ENCODE peak calls at places on chromosomes 3 and 15, in four cellular contexts. One of them, this sample, is unnamed.

GRCh38 chr15:72229076-72229946 is 1.7 kb downstream of the PKM start:
- DNase-seq in GM12878: no peak
- DNase-seq in endothelial cell of umbilical vein: peak
- DNase-seq in K562: no peak
- DNase-seq in this sample: peak

GRCh38 chr3:71831599-71831998 is 46.7 kb upstream of the PROK2 start:
- DNase-seq in GM12878: no peak
- DNase-seq in endothelial cell of umbilical vein: no peak
- DNase-seq in K562: no peak
- DNase-seq in this sample: no peak

GRCh38 chr3:172946061-172946460 is 195.0 kb downstream of the SPATA16 start:
- DNase-seq in GM12878: no peak
- DNase-seq in endothelial cell of umbilical vein: no peak
- DNase-seq in K562: no peak
- DNase-seq in this sample: no peak

GRCh38 chr3:132606085-132606484 is 9.0 kb downstream of the ACKR4 start:
- DNase-seq in GM12878: no peak
- DNase-seq in endothelial cell of umbilical vein: no peak
- DNase-seq in K562: no peak
- DNase-seq in this sample: peak

GRCh38 chr3:105759442-105760078 is 109.3 kb downstream of the CBLB start:
- DNase-seq in GM12878: no peak
- DNase-seq in endothelial cell of umbilical vein: no peak
- DNase-seq in K562: no peak
- DNase-seq in this sample: no peak

GRCh38 chr3:14902719-14903118 is 44.7 kb upstream of the NR2C2 start:
- DNase-seq in GM12878: no peak
- DNase-seq in endothelial cell of umbilical vein: no peak
- DNase-seq in K562: no peak
- DNase-seq in this sample: no peak

GRCh38 chr3:10883478-10884234 is 67.6 kb downstream of the SLC6A11 start:
- DNase-seq in GM12878: no peak
- DNase-seq in endothelial cell of umbilical vein: peak
- DNase-seq in K562: peak
- DNase-seq in this sample: peak

GRCh38 chr15:78565951-78566774 is 843 bp downstream of the CHRNA5 start:
- DNase-seq in GM12878: no peak
- DNase-seq in endothelial cell of umbilical vein: peak
- DNase-seq in K562: peak
- DNase-seq in this sample: peak

GRCh38 chr15:67011620-67012005 is 53.8 kb upstream of the SMAD3 start:
- DNase-seq in GM12878: no peak
- DNase-seq in endothelial cell of umbilical vein: no peak
- DNase-seq in K562: no peak
- DNase-seq in this sample: no peak

GRCh38 chr15:70395164-70395563 is 297.4 kb upstream of the TLE3 start:
- DNase-seq in GM12878: no peak
- DNase-seq in endothelial cell of umbilical vein: no peak
- DNase-seq in K562: no peak
- DNase-seq in this sample: no peak

GRCh38 chr3:139629033-139629432 is 48.7 kb downstream of the NMNAT3 start:
- DNase-seq in GM12878: no peak
- DNase-seq in endothelial cell of umbilical vein: no peak
- DNase-seq in K562: peak
- DNase-seq in this sample: peak

GRCh38 chr3:132513057-132513456 is 84.0 kb upstream of the ACKR4 start:
- DNase-seq in GM12878: no peak
- DNase-seq in endothelial cell of umbilical vein: no peak
- DNase-seq in K562: no peak
- DNase-seq in this sample: no peak

GRCh38 chr3:193605876-193606275 is 12.9 kb downstream of the OPA1 start:
- DNase-seq in GM12878: no peak
- DNase-seq in endothelial cell of umbilical vein: peak
- DNase-seq in K562: peak
- DNase-seq in this sample: peak

GRCh38 chr3:141076821-141077571 is 25.8 kb downstream of the SPSB4 start:
- DNase-seq in GM12878: no peak
- DNase-seq in endothelial cell of umbilical vein: peak
- DNase-seq in K562: no peak
- DNase-seq in this sample: peak

GRCh38 chr15:89654311-89654761 is 931 bp downstream of the KIF7 start:
- DNase-seq in GM12878: no peak
- DNase-seq in endothelial cell of umbilical vein: no peak
- DNase-seq in K562: no peak
- DNase-seq in this sample: peak

GRCh38 chr3:43455233-43455632 is 166.6 kb downstream of the ANO10 start:
- DNase-seq in GM12878: no peak
- DNase-seq in endothelial cell of umbilical vein: peak
- DNase-seq in K562: peak
- DNase-seq in this sample: peak

GRCh38 chr3:156691920-156692319 is 17.5 kb downstream of the TIPARP start:
- DNase-seq in GM12878: no peak
- DNase-seq in endothelial cell of umbilical vein: peak
- DNase-seq in K562: no peak
- DNase-seq in this sample: peak

GRCh38 chr15:101545548-101546505 is 56.3 kb upstream of the PCSK6 start:
- DNase-seq in GM12878: no peak
- DNase-seq in endothelial cell of umbilical vein: no peak
- DNase-seq in K562: no peak
- DNase-seq in this sample: no peak

GRCh38 chr3:178536271-178537079 is at the start of gene KCNMB2:
- DNase-seq in GM12878: no peak
- DNase-seq in endothelial cell of umbilical vein: peak
- DNase-seq in K562: no peak
- DNase-seq in this sample: no peak

GRCh38 chr3:55330355-55330754 is 156.8 kb downstream of the WNT5A start:
- DNase-seq in GM12878: no peak
- DNase-seq in endothelial cell of umbilical vein: no peak
- DNase-seq in K562: no peak
- DNase-seq in this sample: peak

GRCh38 chr15:20348900-20349773 is 192.5 kb downstream of the GOLGA6L6 start:
- DNase-seq in GM12878: no peak
- DNase-seq in endothelial cell of umbilical vein: no peak
- DNase-seq in K562: peak
- DNase-seq in this sample: no peak

GRCh38 chr3:67642734-67643133 is 11.7 kb downstream of the SUCLG2 start:
- DNase-seq in GM12878: no peak
- DNase-seq in endothelial cell of umbilical vein: no peak
- DNase-seq in K562: no peak
- DNase-seq in this sample: no peak

GRCh38 chr3:159619341-159619885 is 369.2 kb upstream of the IL12A start:
- DNase-seq in GM12878: no peak
- DNase-seq in endothelial cell of umbilical vein: no peak
- DNase-seq in K562: no peak
- DNase-seq in this sample: peak

GRCh38 chr3:13403213-13403817 is 16.8 kb downstream of the NUP210 start:
- DNase-seq in GM12878: no peak
- DNase-seq in endothelial cell of umbilical vein: no peak
- DNase-seq in K562: no peak
- DNase-seq in this sample: no peak

GRCh38 chr3:12750223-12750622 is 8.8 kb downstream of the TMEM40 start:
- DNase-seq in GM12878: no peak
- DNase-seq in endothelial cell of umbilical vein: peak
- DNase-seq in K562: no peak
- DNase-seq in this sample: peak

GRCh38 chr3:34106879-34107278 is 308.4 kb downstream of the PDCD6IP start:
- DNase-seq in GM12878: peak
- DNase-seq in endothelial cell of umbilical vein: peak
- DNase-seq in K562: peak
- DNase-seq in this sample: no peak

GRCh38 chr3:73568371-73568862 is 56.3 kb downstream of the PDZRN3 start:
- DNase-seq in GM12878: no peak
- DNase-seq in endothelial cell of umbilical vein: no peak
- DNase-seq in K562: no peak
- DNase-seq in this sample: no peak

GRCh38 chr3:12627371-12627770 is 36.5 kb downstream of the RAF1 start:
- DNase-seq in GM12878: no peak
- DNase-seq in endothelial cell of umbilical vein: no peak
- DNase-seq in K562: no peak
- DNase-seq in this sample: no peak

GRCh38 chr15:33028495-33028894 is 166.0 kb downstream of the FMN1 start:
- DNase-seq in GM12878: no peak
- DNase-seq in endothelial cell of umbilical vein: no peak
- DNase-seq in K562: no peak
- DNase-seq in this sample: peak

GRCh38 chr15:75061272-75061671 is 37.9 kb downstream of the PPCDC start:
- DNase-seq in GM12878: peak
- DNase-seq in endothelial cell of umbilical vein: no peak
- DNase-seq in K562: no peak
- DNase-seq in this sample: peak

GRCh38 chr3:106837616-106838015 is 539.6 kb upstream of the CCDC54 start:
- DNase-seq in GM12878: no peak
- DNase-seq in endothelial cell of umbilical vein: no peak
- DNase-seq in K562: no peak
- DNase-seq in this sample: no peak

GRCh38 chr3:186790261-186790981 is 7.0 kb downstream of the EIF4A2 start:
- DNase-seq in GM12878: no peak
- DNase-seq in endothelial cell of umbilical vein: peak
- DNase-seq in K562: no peak
- DNase-seq in this sample: peak

GRCh38 chr3:31132132-31132769 is 237.8 kb upstream of the GADL1 start:
- DNase-seq in GM12878: peak
- DNase-seq in endothelial cell of umbilical vein: peak
- DNase-seq in K562: peak
- DNase-seq in this sample: peak

GRCh38 chr3:157888040-157888439 is 218.2 kb downstream of the SHOX2 start:
- DNase-seq in GM12878: no peak
- DNase-seq in endothelial cell of umbilical vein: no peak
- DNase-seq in K562: no peak
- DNase-seq in this sample: no peak

GRCh38 chr3:194272861-194273266 is 78.3 kb downstream of the CPN2 start:
- DNase-seq in GM12878: no peak
- DNase-seq in endothelial cell of umbilical vein: no peak
- DNase-seq in K562: no peak
- DNase-seq in this sample: no peak

GRCh38 chr15:31039961-31040360 is 48.5 kb upstream of the MTMR10 start:
- DNase-seq in GM12878: no peak
- DNase-seq in endothelial cell of umbilical vein: no peak
- DNase-seq in K562: no peak
- DNase-seq in this sample: no peak

GRCh38 chr3:123757281-123757940 is 126.7 kb downstream of the MYLK start:
- DNase-seq in GM12878: peak
- DNase-seq in endothelial cell of umbilical vein: no peak
- DNase-seq in K562: no peak
- DNase-seq in this sample: no peak

GRCh38 chr15:76340802-76341365 is 4.3 kb downstream of the ISL2 start:
- DNase-seq in GM12878: no peak
- DNase-seq in endothelial cell of umbilical vein: no peak
- DNase-seq in K562: no peak
- DNase-seq in this sample: no peak

DNA sequence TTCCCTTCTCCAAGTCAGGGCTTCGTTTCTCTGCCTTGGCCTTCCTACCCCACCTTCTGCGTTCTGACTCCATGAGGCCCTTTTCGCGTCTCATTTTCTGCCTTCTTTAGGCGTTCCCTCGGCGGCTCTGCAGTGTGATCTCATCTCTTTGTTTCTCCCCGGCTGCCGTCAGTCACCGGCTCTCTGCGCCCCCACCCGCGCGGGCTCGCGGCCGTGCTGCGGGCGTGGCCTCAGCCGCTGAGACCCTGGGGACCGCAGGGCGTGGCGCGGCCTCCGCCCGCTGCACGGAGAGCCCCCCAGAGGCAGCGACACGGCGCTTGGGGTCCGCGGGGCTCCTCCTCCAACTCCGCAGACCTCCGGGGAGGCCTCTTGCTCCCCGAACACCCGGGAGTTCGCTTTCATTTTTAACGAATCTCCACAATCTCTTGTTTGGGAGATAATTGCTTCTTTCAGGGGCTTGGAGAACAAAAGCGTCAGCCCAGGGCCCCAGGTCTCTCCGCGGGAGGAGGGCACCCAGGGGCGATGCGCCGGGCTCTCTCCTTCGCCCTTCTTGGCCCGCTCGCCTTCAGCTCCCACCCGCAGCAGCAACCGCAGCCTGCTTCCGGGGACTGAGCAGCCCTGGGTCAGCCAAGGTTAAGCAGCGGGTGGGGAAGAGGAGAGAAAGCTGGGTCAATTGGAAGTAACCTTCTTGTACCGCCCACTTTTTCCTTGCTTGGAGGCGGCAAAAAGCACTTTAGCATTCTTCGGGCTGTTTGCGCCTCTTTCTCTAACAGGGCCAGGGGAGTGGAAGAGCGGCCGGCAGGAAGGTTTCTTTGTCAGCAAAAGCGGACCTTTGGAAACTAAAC is 35.2 kb downstream of the GAP43 start:
- DNase-seq in GM12878: no peak
- DNase-seq in endothelial cell of umbilical vein: peak
- DNase-seq in K562: peak
- DNase-seq in this sample: peak
- TF ChIP-seq FOS in GM12878: no peak
- TF ChIP-seq FOS in endothelial cell of umbilical vein: peak
- TF ChIP-seq FOS in K562: no peak
- TF ChIP-seq FOS in this sample: no peak

GRCh38 chr3:165837058-165837525 is at the start of gene BCHE:
- DNase-seq in GM12878: no peak
- DNase-seq in endothelial cell of umbilical vein: peak
- DNase-seq in K562: no peak
- DNase-seq in this sample: peak
- TF ChIP-seq FOS in GM12878: no peak
- TF ChIP-seq FOS in endothelial cell of umbilical vein: no peak
- TF ChIP-seq FOS in K562: no peak
- TF ChIP-seq FOS in this sample: no peak

GRCh38 chr3:111947179-111947727 is 31.6 kb upstream of the ABHD10 start:
- DNase-seq in GM12878: no peak
- DNase-seq in endothelial cell of umbilical vein: peak
- DNase-seq in K562: no peak
- DNase-seq in this sample: peak
- TF ChIP-seq FOS in GM12878: no peak
- TF ChIP-seq FOS in endothelial cell of umbilical vein: no peak
- TF ChIP-seq FOS in K562: no peak
- TF ChIP-seq FOS in this sample: no peak

GRCh38 chr3:180804871-180805430 is 107.5 kb upstream of the FXR1 start:
- DNase-seq in GM12878: no peak
- DNase-seq in endothelial cell of umbilical vein: peak
- DNase-seq in K562: peak
- DNase-seq in this sample: peak
- TF ChIP-seq FOS in GM12878: no peak
- TF ChIP-seq FOS in endothelial cell of umbilical vein: no peak
- TF ChIP-seq FOS in K562: no peak
- TF ChIP-seq FOS in this sample: no peak

GRCh38 chr3:188531210-188531609 is 377.3 kb downstream of the LPP start:
- DNase-seq in GM12878: no peak
- DNase-seq in endothelial cell of umbilical vein: peak
- DNase-seq in K562: no peak
- DNase-seq in this sample: peak
- TF ChIP-seq FOS in GM12878: no peak
- TF ChIP-seq FOS in endothelial cell of umbilical vein: peak
- TF ChIP-seq FOS in K562: no peak
- TF ChIP-seq FOS in this sample: no peak

GRCh38 chr3:107979538-107979937 is 111.3 kb downstream of the CD47 start:
- DNase-seq in GM12878: no peak
- DNase-seq in endothelial cell of umbilical vein: no peak
- DNase-seq in K562: no peak
- DNase-seq in this sample: no peak
- TF ChIP-seq FOS in GM12878: no peak
- TF ChIP-seq FOS in endothelial cell of umbilical vein: no peak
- TF ChIP-seq FOS in K562: no peak
- TF ChIP-seq FOS in this sample: no peak